ENCODE peak calls at places on chromosomes 7 and 10, in ten cellular contexts. One of them, this sample, is unnamed.

GRCh38 chr7:66454600-66455225 is 174.0 kb upstream of the KCTD7 start:
- DNase-seq in right lobe of liver: no peak
- DNase-seq in HFFc6: no peak
- DNase-seq in cardiac fibroblast: no peak
- DNase-seq in sigmoid colon: no peak
- DNase-seq in brain microvascular endothelial cell: no peak
- DNase-seq in MM.1S: no peak
- DNase-seq in A549: no peak
- DNase-seq in choroid plexus epithelial cell: no peak
- DNase-seq in lower lobe of right lung: no peak
- DNase-seq in this sample: no peak

GRCh38 chr7:2210551-2211258 is 22.0 kb downstream of the MAD1L1 start:
- DNase-seq in right lobe of liver: no peak
- DNase-seq in HFFc6: no peak
- DNase-seq in cardiac fibroblast: no peak
- DNase-seq in sigmoid colon: no peak
- DNase-seq in brain microvascular endothelial cell: no peak
- DNase-seq in MM.1S: no peak
- DNase-seq in A549: no peak
- DNase-seq in choroid plexus epithelial cell: no peak
- DNase-seq in lower lobe of right lung: peak; percentile 36
- DNase-seq in this sample: no peak

GRCh38 chr10:52774600-52775106 is 2.1 kb upstream of the MBL2 start:
- DNase-seq in right lobe of liver: peak; percentile 93
- DNase-seq in HFFc6: no peak
- DNase-seq in cardiac fibroblast: no peak
- DNase-seq in sigmoid colon: no peak
- DNase-seq in brain microvascular endothelial cell: no peak
- DNase-seq in MM.1S: no peak
- DNase-seq in A549: no peak
- DNase-seq in choroid plexus epithelial cell: no peak
- DNase-seq in lower lobe of right lung: no peak
- DNase-seq in this sample: no peak

GRCh38 chr7:36245900-36246299 is 92.8 kb downstream of the EEPD1 start:
- DNase-seq in right lobe of liver: no peak
- DNase-seq in HFFc6: no peak
- DNase-seq in cardiac fibroblast: no peak
- DNase-seq in sigmoid colon: no peak
- DNase-seq in brain microvascular endothelial cell: no peak
- DNase-seq in MM.1S: no peak
- DNase-seq in A549: no peak
- DNase-seq in choroid plexus epithelial cell: no peak
- DNase-seq in lower lobe of right lung: no peak
- DNase-seq in this sample: no peak

GRCh38 chr10:81179805-81180452 is 642.2 kb downstream of the SH2D4B start:
- DNase-seq in right lobe of liver: no peak
- DNase-seq in HFFc6: no peak
- DNase-seq in cardiac fibroblast: no peak
- DNase-seq in sigmoid colon: no peak
- DNase-seq in brain microvascular endothelial cell: no peak
- DNase-seq in MM.1S: peak; percentile 45
- DNase-seq in A549: no peak
- DNase-seq in choroid plexus epithelial cell: peak; percentile 1
- DNase-seq in lower lobe of right lung: no peak
- DNase-seq in this sample: peak; percentile 23

GRCh38 chr10:132139526-132139925 is 47.2 kb upstream of the DPYSL4 start:
- DNase-seq in right lobe of liver: no peak
- DNase-seq in HFFc6: no peak
- DNase-seq in cardiac fibroblast: no peak
- DNase-seq in sigmoid colon: peak; percentile 54
- DNase-seq in brain microvascular endothelial cell: no peak
- DNase-seq in MM.1S: no peak
- DNase-seq in A549: no peak
- DNase-seq in choroid plexus epithelial cell: no peak
- DNase-seq in lower lobe of right lung: peak; percentile 27
- DNase-seq in this sample: no peak

GRCh38 chr10:127044191-127044590 is 139.0 kb downstream of the DOCK1 start:
- DNase-seq in right lobe of liver: no peak
- DNase-seq in HFFc6: no peak
- DNase-seq in cardiac fibroblast: no peak
- DNase-seq in sigmoid colon: peak; percentile 75
- DNase-seq in brain microvascular endothelial cell: no peak
- DNase-seq in MM.1S: no peak
- DNase-seq in A549: no peak
- DNase-seq in choroid plexus epithelial cell: no peak
- DNase-seq in lower lobe of right lung: peak; percentile 65
- DNase-seq in this sample: no peak

GRCh38 chr10:36534471-36535002 is 590.9 kb upstream of the ANKRD30A start:
- DNase-seq in right lobe of liver: no peak
- DNase-seq in HFFc6: no peak
- DNase-seq in cardiac fibroblast: peak; percentile 62
- DNase-seq in sigmoid colon: no peak
- DNase-seq in brain microvascular endothelial cell: peak; percentile 72
- DNase-seq in MM.1S: peak; percentile 67
- DNase-seq in A549: peak; percentile 3
- DNase-seq in choroid plexus epithelial cell: peak; percentile 97
- DNase-seq in lower lobe of right lung: no peak
- DNase-seq in this sample: no peak

GRCh38 chr10:122243560-122243959 is 27.5 kb upstream of the BTBD16 start:
- DNase-seq in right lobe of liver: no peak
- DNase-seq in HFFc6: no peak
- DNase-seq in cardiac fibroblast: peak; percentile 41
- DNase-seq in sigmoid colon: no peak
- DNase-seq in brain microvascular endothelial cell: no peak
- DNase-seq in MM.1S: no peak
- DNase-seq in A549: no peak
- DNase-seq in choroid plexus epithelial cell: no peak
- DNase-seq in lower lobe of right lung: no peak
- DNase-seq in this sample: no peak

GRCh38 chr7:98175260-98175604 is 36.0 kb upstream of the BHLHA15 start:
- DNase-seq in right lobe of liver: no peak
- DNase-seq in HFFc6: no peak
- DNase-seq in cardiac fibroblast: no peak
- DNase-seq in sigmoid colon: no peak
- DNase-seq in brain microvascular endothelial cell: no peak
- DNase-seq in MM.1S: no peak
- DNase-seq in A549: no peak
- DNase-seq in choroid plexus epithelial cell: no peak
- DNase-seq in lower lobe of right lung: no peak
- DNase-seq in this sample: no peak

GRCh38 chr7:3238525-3239210 is 62.4 kb upstream of the SDK1 start:
- DNase-seq in right lobe of liver: no peak
- DNase-seq in HFFc6: no peak
- DNase-seq in cardiac fibroblast: no peak
- DNase-seq in sigmoid colon: no peak
- DNase-seq in brain microvascular endothelial cell: no peak
- DNase-seq in MM.1S: no peak
- DNase-seq in A549: no peak
- DNase-seq in choroid plexus epithelial cell: peak; percentile 9
- DNase-seq in lower lobe of right lung: no peak
- DNase-seq in this sample: no peak

GRCh38 chr10:31522820-31523219 is 203.8 kb downstream of the ZEB1 start:
- DNase-seq in right lobe of liver: no peak
- DNase-seq in HFFc6: no peak
- DNase-seq in cardiac fibroblast: no peak
- DNase-seq in sigmoid colon: no peak
- DNase-seq in brain microvascular endothelial cell: no peak
- DNase-seq in MM.1S: no peak
- DNase-seq in A549: no peak
- DNase-seq in choroid plexus epithelial cell: no peak
- DNase-seq in lower lobe of right lung: no peak
- DNase-seq in this sample: no peak

GRCh38 chr10:6583447-6583846 is 3.4 kb upstream of the PRKCQ start:
- DNase-seq in right lobe of liver: no peak
- DNase-seq in HFFc6: no peak
- DNase-seq in cardiac fibroblast: no peak
- DNase-seq in sigmoid colon: no peak
- DNase-seq in brain microvascular endothelial cell: no peak
- DNase-seq in MM.1S: no peak
- DNase-seq in A549: no peak
- DNase-seq in choroid plexus epithelial cell: no peak
- DNase-seq in lower lobe of right lung: no peak
- DNase-seq in this sample: no peak

GRCh38 chr7:150820148-150820547 is 19.6 kb downstream of the TMEM176A start:
- DNase-seq in right lobe of liver: no peak
- DNase-seq in HFFc6: no peak
- DNase-seq in cardiac fibroblast: no peak
- DNase-seq in sigmoid colon: no peak
- DNase-seq in brain microvascular endothelial cell: no peak
- DNase-seq in MM.1S: no peak
- DNase-seq in A549: no peak
- DNase-seq in choroid plexus epithelial cell: no peak
- DNase-seq in lower lobe of right lung: no peak
- DNase-seq in this sample: no peak

GRCh38 chr10:73585223-73585784 is 5.8 kb downstream of the USP54 start:
- DNase-seq in right lobe of liver: no peak
- DNase-seq in HFFc6: peak; percentile 11
- DNase-seq in cardiac fibroblast: no peak
- DNase-seq in sigmoid colon: no peak
- DNase-seq in brain microvascular endothelial cell: peak; percentile 32
- DNase-seq in MM.1S: no peak
- DNase-seq in A549: no peak
- DNase-seq in choroid plexus epithelial cell: peak; percentile 63
- DNase-seq in lower lobe of right lung: no peak
- DNase-seq in this sample: no peak

DNA sequence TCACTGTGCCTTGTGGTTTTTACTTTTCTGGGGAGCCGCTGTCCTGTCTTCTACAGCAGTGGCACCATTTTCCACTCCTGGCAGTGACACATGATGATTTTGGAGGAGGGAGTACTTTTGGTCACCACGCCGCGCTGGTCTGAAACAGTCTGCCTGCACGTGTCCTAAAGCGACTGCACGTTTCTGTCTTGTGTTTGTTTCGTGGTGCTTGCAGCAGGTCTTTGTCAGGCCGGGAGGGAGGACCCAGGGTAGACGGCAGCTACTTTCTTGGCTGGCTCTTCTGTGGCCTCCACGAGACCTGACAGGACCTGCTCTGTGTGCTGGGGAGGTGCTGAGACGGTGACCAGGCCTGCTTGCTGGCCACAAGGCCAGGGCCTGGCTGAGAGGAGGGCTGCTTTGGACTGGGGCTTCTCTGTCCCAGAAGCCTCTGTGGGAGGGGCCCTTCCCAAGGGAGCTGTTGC is 82.0 kb downstream of the GLRX3 start:
- DNase-seq in right lobe of liver: peak; percentile 23
- DNase-seq in HFFc6: no peak
- DNase-seq in cardiac fibroblast: no peak
- DNase-seq in sigmoid colon: peak; percentile 49
- DNase-seq in brain microvascular endothelial cell: no peak
- DNase-seq in MM.1S: no peak
- DNase-seq in A549: no peak
- DNase-seq in choroid plexus epithelial cell: no peak
- DNase-seq in lower lobe of right lung: no peak
- DNase-seq in this sample: no peak
- TF ChIP-seq CTCF in right lobe of liver: no peak
- TF ChIP-seq CTCF in HFFc6: no peak
- TF ChIP-seq CTCF in cardiac fibroblast: no peak
- TF ChIP-seq CTCF in sigmoid colon: no peak
- TF ChIP-seq CTCF in brain microvascular endothelial cell: no peak
- TF ChIP-seq CTCF in MM.1S: no peak
- TF ChIP-seq CTCF in A549: no peak
- TF ChIP-seq CTCF in choroid plexus epithelial cell: no peak
- TF ChIP-seq CTCF in lower lobe of right lung: no peak
- TF ChIP-seq CTCF in this sample: no peak

GRCh38 chr7:140896996-140897395 is 27.7 kb downstream of the BRAF start:
- DNase-seq in right lobe of liver: no peak
- DNase-seq in HFFc6: no peak
- DNase-seq in cardiac fibroblast: no peak
- DNase-seq in sigmoid colon: no peak
- DNase-seq in brain microvascular endothelial cell: no peak
- DNase-seq in MM.1S: no peak
- DNase-seq in A549: no peak
- DNase-seq in choroid plexus epithelial cell: no peak
- DNase-seq in lower lobe of right lung: no peak
- DNase-seq in this sample: no peak
- TF ChIP-seq CTCF in right lobe of liver: no peak
- TF ChIP-seq CTCF in HFFc6: no peak
- TF ChIP-seq CTCF in cardiac fibroblast: no peak
- TF ChIP-seq CTCF in sigmoid colon: no peak
- TF ChIP-seq CTCF in brain microvascular endothelial cell: no peak
- TF ChIP-seq CTCF in MM.1S: no peak
- TF ChIP-seq CTCF in A549: no peak
- TF ChIP-seq CTCF in choroid plexus epithelial cell: no peak
- TF ChIP-seq CTCF in lower lobe of right lung: no peak
- TF ChIP-seq CTCF in this sample: no peak

DNA sequence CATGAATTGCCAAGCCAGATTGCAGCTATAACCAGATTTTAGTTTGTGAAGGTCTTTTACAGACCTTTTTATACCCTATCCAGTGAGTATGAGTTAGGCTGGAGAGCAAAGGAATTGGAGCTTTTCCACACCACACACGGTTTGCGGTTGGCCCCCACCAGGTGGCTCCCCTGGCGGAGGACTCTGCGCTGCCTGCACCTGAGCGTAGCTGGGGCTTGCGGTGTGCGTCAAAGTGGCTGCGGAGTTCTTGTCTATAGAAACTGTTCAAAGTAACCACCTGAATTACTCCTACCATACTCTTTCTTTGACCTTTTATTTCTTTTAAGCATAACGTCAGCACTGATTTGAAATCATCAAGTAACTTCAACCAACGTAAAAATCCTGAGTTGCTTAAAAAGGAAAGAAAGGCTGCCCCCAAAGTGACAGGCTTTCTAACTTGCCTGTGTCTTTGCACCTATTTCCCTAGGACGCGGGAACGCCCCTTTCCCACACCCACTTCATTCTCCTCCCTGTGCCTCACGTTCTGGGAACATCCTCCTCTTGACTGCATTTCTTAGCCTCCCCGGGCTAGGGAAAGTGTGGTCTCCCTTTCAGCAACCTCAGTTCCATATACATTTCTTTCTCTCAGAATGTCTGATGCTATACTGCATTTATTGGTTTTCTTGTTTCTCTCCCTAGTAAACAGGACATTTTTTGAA is 47.6 kb upstream of the TMEM72 start:
- DNase-seq in right lobe of liver: peak; percentile 34
- DNase-seq in HFFc6: no peak
- DNase-seq in cardiac fibroblast: no peak
- DNase-seq in sigmoid colon: no peak
- DNase-seq in brain microvascular endothelial cell: no peak
- DNase-seq in MM.1S: no peak
- DNase-seq in A549: no peak
- DNase-seq in choroid plexus epithelial cell: no peak
- DNase-seq in lower lobe of right lung: no peak
- DNase-seq in this sample: no peak
- TF ChIP-seq CTCF in right lobe of liver: no peak
- TF ChIP-seq CTCF in HFFc6: no peak
- TF ChIP-seq CTCF in cardiac fibroblast: no peak
- TF ChIP-seq CTCF in sigmoid colon: no peak
- TF ChIP-seq CTCF in brain microvascular endothelial cell: no peak
- TF ChIP-seq CTCF in MM.1S: no peak
- TF ChIP-seq CTCF in A549: no peak
- TF ChIP-seq CTCF in choroid plexus epithelial cell: no peak
- TF ChIP-seq CTCF in lower lobe of right lung: no peak
- TF ChIP-seq CTCF in this sample: no peak

DNA sequence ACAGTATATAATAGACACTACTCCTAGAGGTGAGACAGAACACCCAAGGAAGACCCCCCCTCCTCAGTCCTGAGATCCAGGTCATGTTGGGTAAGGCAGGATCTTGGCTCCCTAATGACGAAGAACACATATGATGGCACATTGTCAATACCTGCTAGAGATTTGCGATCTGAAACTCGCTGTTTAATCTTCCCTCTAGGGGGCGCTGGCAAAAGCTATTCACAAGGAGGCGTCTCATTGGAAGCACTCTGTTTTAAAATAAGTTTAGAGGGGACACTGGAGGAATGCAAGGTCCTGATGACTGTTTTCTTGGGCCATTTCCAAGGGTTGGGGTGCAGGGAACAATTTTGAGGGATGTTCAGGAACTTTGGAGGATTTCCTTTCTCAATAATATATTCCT is 1013.7 kb upstream of the MBL2 start:
- DNase-seq in right lobe of liver: no peak
- DNase-seq in HFFc6: no peak
- DNase-seq in cardiac fibroblast: no peak
- DNase-seq in sigmoid colon: no peak
- DNase-seq in brain microvascular endothelial cell: no peak
- DNase-seq in MM.1S: no peak
- DNase-seq in A549: no peak
- DNase-seq in choroid plexus epithelial cell: no peak
- DNase-seq in lower lobe of right lung: no peak
- DNase-seq in this sample: no peak
- TF ChIP-seq CTCF in right lobe of liver: peak; percentile 19
- TF ChIP-seq CTCF in HFFc6: peak; percentile 16
- TF ChIP-seq CTCF in cardiac fibroblast: no peak
- TF ChIP-seq CTCF in sigmoid colon: no peak
- TF ChIP-seq CTCF in brain microvascular endothelial cell: peak; percentile 9
- TF ChIP-seq CTCF in MM.1S: peak; percentile 24
- TF ChIP-seq CTCF in A549: no peak
- TF ChIP-seq CTCF in choroid plexus epithelial cell: no peak
- TF ChIP-seq CTCF in lower lobe of right lung: no peak
- TF ChIP-seq CTCF in this sample: no peak

This sample was measured in GM20000.